ENCODE peak calls at places on chromosome 16, in ten cellular contexts. O is fibroblast of lung; N is IMR-90; H is CD8-positive, alpha-beta T cell; B is GM23338; V is psoas muscle; Y is tibial artery; A is body of pancreas; S is Panc1; R is stomach. Q is an unnamed sample.

GRCh38 chr16:85761866-85762265 is 11.0 kb upstream of the C16orf74 start:
- DNase-seq in O (no peak), N (no peak), H (no peak), B (no peak), V (no peak), Y (no peak), A (no peak), S (no peak), R (no peak), Q (no peak)

GRCh38 chr16:85454171-85454883 is 158.8 kb upstream of the GSE1 start:
- DNase-seq in O (peak; percentile 55), N (no peak), H (no peak), B (no peak), V (no peak), Y (no peak), A (no peak), S (no peak), R (no peak), Q (no peak)

GRCh38 chr16:73298562-73298961 is 250.6 kb upstream of the ZFHX3 start:
- DNase-seq in O (peak; percentile 21), N (peak; percentile 61), H (no peak), B (peak; percentile 80), V (no peak), Y (no peak), A (no peak), S (no peak), R (no peak), Q (peak; percentile 20)

GRCh38 chr16:78444-79145 is 570 bp downstream of the MPG start:
- DNase-seq in O (peak; percentile 59), N (peak; percentile 52), H (peak; percentile 54), B (no peak), V (peak; percentile 51), Y (no peak), A (peak; percentile 59), S (no peak), R (no peak), Q (no peak)

GRCh38 chr16:84881702-84882521 is 62.1 kb downstream of the CRISPLD2 start:
- DNase-seq in O (peak; percentile 95), N (peak; percentile 97), H (no peak), B (no peak), V (peak; percentile 42), Y (peak; percentile 38), A (peak; percentile 10), S (no peak), R (no peak), Q (peak; percentile 85)

GRCh38 chr16:53071748-53072301 is 17.0 kb downstream of the CHD9 start:
- DNase-seq in O (peak; percentile 46), N (no peak), H (no peak), B (no peak), V (peak; percentile 64), Y (peak; percentile 54), A (peak; percentile 17), S (no peak), R (no peak), Q (no peak)

GRCh38 chr16:61313931-61314330 is 722.3 kb downstream of the CDH8 start:
- DNase-seq in O (no peak), N (no peak), H (no peak), B (no peak), V (no peak), Y (no peak), A (no peak), S (no peak), R (no peak), Q (no peak)

GRCh38 chr16:50466170-50466569 is 82.0 kb upstream of the NKD1 start:
- DNase-seq in O (no peak), N (no peak), H (no peak), B (no peak), V (no peak), Y (no peak), A (no peak), S (no peak), R (no peak), Q (no peak)

GRCh38 chr16:68640972-68641371 is 4.1 kb upstream of the CDH3 start:
- DNase-seq in O (no peak), N (no peak), H (no peak), B (no peak), V (no peak), Y (no peak), A (no peak), S (no peak), R (peak; percentile 29), Q (no peak)

GRCh38 chr16:49858200-49859129 is 2.6 kb upstream of the ZNF423 start:
- DNase-seq in O (no peak), N (no peak), H (no peak), B (peak; percentile 78), V (peak; percentile 72), Y (peak; percentile 59), A (peak; percentile 72), S (no peak), R (no peak), Q (no peak)

GRCh38 chr16:564690-565419 is 1.9 kb upstream of the NHLRC4 start:
- DNase-seq in O (no peak), N (no peak), H (no peak), B (no peak), V (no peak), Y (no peak), A (no peak), S (no peak), R (no peak), Q (no peak)

GRCh38 chr16:49281843-49282642 is 405 bp upstream of the CBLN1 start:
- DNase-seq in O (peak; percentile 23), N (peak; percentile 16), H (no peak), B (peak; percentile 97), V (peak; percentile 81), Y (peak; percentile 56), A (peak; percentile 94), S (no peak), R (peak; percentile 77), Q (no peak)

GRCh38 chr16:65305588-65305987 is 183.7 kb upstream of the CDH11 start:
- DNase-seq in O (no peak), N (no peak), H (no peak), B (no peak), V (no peak), Y (no peak), A (no peak), S (no peak), R (no peak), Q (no peak)

GRCh38 chr16:66899945-66900688 is 18.6 kb downstream of the CDH16 start:
- DNase-seq in O (peak; percentile 87), N (peak; percentile 79), H (no peak), B (peak; percentile 64), V (peak; percentile 86), Y (peak; percentile 86), A (peak; percentile 93), S (no peak), R (peak; percentile 87), Q (peak; percentile 53)

GRCh38 chr16:53898993-53899392 is 195.0 kb downstream of the FTO start:
- DNase-seq in O (peak; percentile 33), N (no peak), H (no peak), B (no peak), V (no peak), Y (no peak), A (no peak), S (no peak), R (no peak), Q (no peak)

GRCh38 chr16:78689536-78689935 is 590.1 kb downstream of the WWOX start:
- DNase-seq in O (no peak), N (no peak), H (no peak), B (no peak), V (no peak), Y (no peak), A (no peak), S (no peak), R (no peak), Q (no peak)

GRCh38 chr16:65061935-65062334 is 59.9 kb downstream of the CDH11 start:
- DNase-seq in O (no peak), N (peak; percentile 49), H (no peak), B (no peak), V (no peak), Y (no peak), A (no peak), S (no peak), R (no peak), Q (no peak)

GRCh38 chr16:8923199-8923598 is 40.5 kb downstream of the USP7 start:
- DNase-seq in O (no peak), N (no peak), H (no peak), B (no peak), V (no peak), Y (no peak), A (no peak), S (no peak), R (no peak), Q (no peak)

GRCh38 chr16:73026754-73027654 is 20.9 kb downstream of the ZFHX3 start:
- DNase-seq in O (no peak), N (no peak), H (no peak), B (no peak), V (no peak), Y (no peak), A (peak; percentile 9), S (no peak), R (no peak), Q (no peak)

DNA sequence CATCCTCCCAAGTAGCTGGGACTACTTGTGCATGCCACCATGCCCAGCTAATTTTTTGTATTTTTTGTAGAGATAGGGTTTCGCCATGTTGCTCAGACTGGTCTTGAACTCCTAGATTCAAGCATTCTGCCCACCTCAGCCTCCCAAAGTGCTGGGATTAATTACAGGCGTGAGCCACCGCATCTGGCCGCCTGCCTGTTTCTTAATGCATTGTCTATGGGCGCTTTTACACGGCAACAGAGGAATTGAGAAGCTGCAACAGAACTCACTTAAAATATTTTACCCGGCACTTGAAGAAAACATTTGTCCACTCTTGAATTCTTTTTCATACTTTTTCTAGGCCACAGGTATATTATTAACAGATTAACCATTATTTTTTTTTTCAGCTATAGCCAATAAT is 9.0 kb upstream of the CEP20 start:
- DNase-seq in O (no peak), N (no peak), H (no peak), B (no peak), V (no peak), Y (no peak), A (no peak), S (no peak), R (no peak), Q (no peak)
- H3K27ac ChIP-seq in O (no peak overlapping the region), N (no peak overlapping the region), H (no peak overlapping the region), B (no peak overlapping the region), V (no peak overlapping the region), Y (no peak overlapping the region), A (no peak overlapping the region), S (peak overlapping the region; percentile 51), R (no peak overlapping the region), Q (no peak overlapping the region)

GRCh38 chr16:87305505-87306391 is 11.4 kb downstream of the C16orf95 start:
- DNase-seq in O (peak; percentile 30), N (no peak), H (no peak), B (peak; percentile 56), V (no peak), Y (no peak), A (no peak), S (no peak), R (no peak), Q (peak; percentile 23)
- TF ChIP-seq CTCF in O (peak; percentile 19), N (no peak), H (no peak), B (no peak), V (no peak), Y (no peak), A (no peak), S (no peak), R (no peak), Q (peak; percentile 37)

GRCh38 chr16:23837553-23838308 is 1.9 kb downstream of the PRKCB start:
- DNase-seq in O (no peak), N (no peak), H (no peak), B (peak; percentile 32), V (no peak), Y (no peak), A (no peak), S (no peak), R (no peak), Q (no peak)
- H3K4me3 ChIP-seq in O (no peak overlapping the region), N (no peak overlapping the region), H (peak overlapping the region; percentile 93), B (peak overlapping the region; percentile 71), V (peak overlapping the region; percentile 56), Y (peak overlapping the region; percentile 54), A (no peak overlapping the region), S (no peak overlapping the region), R (peak overlapping the region; percentile 54), Q (no peak overlapping the region)

GRCh38 chr16:11801481-11802021 is 4.5 kb upstream of the ZC3H7A start:
- DNase-seq in O (no peak), N (peak; percentile 65), H (no peak), B (no peak), V (no peak), Y (no peak), A (no peak), S (no peak), R (no peak), Q (no peak)
- H3K27ac ChIP-seq in O (no peak overlapping the region), N (peak overlapping the region; percentile 34), H (no peak overlapping the region), B (no peak overlapping the region), V (no peak overlapping the region), Y (no peak overlapping the region), A (no peak overlapping the region), S (no peak overlapping the region), R (no peak overlapping the region), Q (peak overlapping the region; percentile 73)